ENCODE peak calls at places on chromosome 16, in ten cellular contexts. I is MM.1S, D is K562, V is BE2C, U is cardiac muscle cell, G is cardiac fibroblast, F is heart right ventricle, B is GM12865, T is heart left ventricle, O is Peyer's patch. C is an unnamed sample.

GRCh38 chr16:11277607-11278337 is 1.5 kb upstream of the PRM2 start:
- DNase-seq in D (no peak), F (no peak), T (no peak), O (no peak), G (no peak), U (no peak), I (no peak), B (no peak), V (no peak), C (no peak)

GRCh38 chr16:31385680-31386079 is 7.5 kb upstream of the ITGAD start:
- DNase-seq in V (no peak), B (no peak), U (no peak), I (no peak), T (no peak), O (no peak), G (no peak), D (no peak), F (no peak), C (no peak)

GRCh38 chr16:3171855-3172593 is 16.0 kb upstream of the OR1F1 start:
- DNase-seq in V (peak; percentile 87), T (no peak), U (no peak), G (no peak), F (no peak), B (peak; percentile 86), I (peak; percentile 44), O (no peak), D (peak; percentile 83), C (no peak)

GRCh38 chr16:4115209-4115940 is 867 bp downstream of the ADCY9 start:
- DNase-seq in O (peak; percentile 71), U (peak; percentile 84), G (peak; percentile 78), I (no peak), D (peak; percentile 38), T (peak; percentile 59), B (peak; percentile 9), F (peak; percentile 34), V (peak; percentile 76), C (peak; percentile 78)

GRCh38 chr16:17302213-17302612 is 168.5 kb downstream of the XYLT1 start:
- DNase-seq in F (no peak), B (peak; percentile 50), V (no peak), D (no peak), O (no peak), I (no peak), G (no peak), T (no peak), U (no peak), C (no peak)

GRCh38 chr16:88437367-88437964 is 15.6 kb upstream of the ZFPM1 start:
- DNase-seq in F (no peak), U (peak; percentile 43), D (peak; percentile 74), B (peak; percentile 59), G (peak; percentile 44), T (no peak), O (peak; percentile 74), I (peak; percentile 27), V (peak; percentile 79), C (peak; percentile 29)

GRCh38 chr16:62478903-62479458 is 442.7 kb upstream of the CDH8 start:
- DNase-seq in U (no peak), V (no peak), D (no peak), G (no peak), B (peak; percentile 27), O (no peak), T (no peak), F (no peak), I (no peak), C (no peak)

GRCh38 chr16:82641336-82641984 is 14.7 kb downstream of the CDH13 start:
- DNase-seq in G (peak; percentile 69), B (peak; percentile 55), I (peak; percentile 6), O (no peak), F (no peak), V (no peak), D (no peak), T (no peak), U (peak; percentile 63), C (peak; percentile 56)

GRCh38 chr16:30637952-30638351 is 12.8 kb upstream of the PRR14 start:
- DNase-seq in F (no peak), O (no peak), G (peak; percentile 58), U (peak; percentile 57), D (peak; percentile 72), B (peak; percentile 58), I (peak; percentile 46), V (peak; percentile 43), T (no peak), C (peak; percentile 53)

GRCh38 chr16:63312343-63312742 is 1276.1 kb upstream of the CDH8 start:
- DNase-seq in G (no peak), B (no peak), T (no peak), I (no peak), F (no peak), U (no peak), O (no peak), D (no peak), V (no peak), C (no peak)

GRCh38 chr16:658679-659571 is 9.0 kb upstream of the RHOT2 start:
- DNase-seq in G (no peak), F (no peak), D (no peak), U (no peak), T (no peak), O (no peak), B (no peak), V (no peak), I (no peak), C (no peak)

GRCh38 chr16:59635674-59636073 is 901.6 kb upstream of the GOT2 start:
- DNase-seq in O (no peak), F (no peak), V (no peak), I (no peak), U (peak; percentile 1), G (no peak), B (no peak), D (no peak), T (no peak), C (no peak)

GRCh38 chr16:50093607-50094570 is 28.1 kb downstream of the HEATR3 start:
- DNase-seq in V (no peak), B (no peak), U (peak; percentile 7), O (no peak), F (peak; percentile 81), D (no peak), G (peak; percentile 24), I (no peak), T (peak; percentile 77), C (peak; percentile 29)

GRCh38 chr16:30527635-30528178 is 1.3 kb upstream of the ZNF768 start:
- DNase-seq in O (no peak), F (no peak), G (no peak), T (no peak), I (peak; percentile 51), U (no peak), B (peak; percentile 80), D (no peak), V (no peak), C (peak; percentile 7)

GRCh38 chr16:80803341-80804060 is 897 bp downstream of the CDYL2 start:
- DNase-seq in U (peak; percentile 25), O (peak; percentile 60), V (no peak), G (peak; percentile 13), T (peak; percentile 41), B (peak; percentile 54), F (no peak), D (no peak), I (no peak), C (peak; percentile 14)

GRCh38 chr16:89556750-89557149 is 3.7 kb upstream of the RPL13 start:
- DNase-seq in D (no peak), I (no peak), G (peak; percentile 63), F (no peak), B (no peak), V (no peak), O (no peak), T (no peak), U (no peak), C (no peak)

GRCh38 chr16:89560413-89561194 is at the start of gene RPL13:
- DNase-seq in O (peak; percentile 95), T (peak; percentile 96), V (peak; percentile 96), G (peak; percentile 97), F (peak; percentile 95), I (peak; percentile 89), B (peak; percentile 97), U (peak; percentile 97), D (peak; percentile 97), C (peak; percentile 96)

GRCh38 chr16:89555780-89556179 is 4.7 kb upstream of the RPL13 start:
- DNase-seq in U (no peak), T (no peak), B (no peak), F (no peak), D (no peak), I (no peak), V (no peak), O (no peak), G (no peak), C (no peak)

GRCh38 chr16:89557230-89557935 is 3.1 kb upstream of the RPL13 start:
- DNase-seq in I (peak; percentile 44), F (peak; percentile 78), U (peak; percentile 81), T (peak; percentile 82), V (peak; percentile 92), B (peak; percentile 81), D (peak; percentile 90), G (peak; percentile 85), O (peak; percentile 92), C (peak; percentile 59)

GRCh38 chr16:89557936-89558490 is 2.5 kb upstream of the RPL13 start:
- DNase-seq in B (no peak), O (no peak), U (no peak), T (no peak), D (no peak), G (no peak), I (no peak), V (no peak), F (no peak), C (no peak)
- TF ChIP-seq CTCF in B (no peak), O (no peak), U (no peak), T (no peak), D (no peak), G (no peak), I (no peak), V (no peak), F (no peak), C (no peak)

GRCh38 chr16:73019456-73020362 is 28.2 kb downstream of the ZFHX3 start:
- DNase-seq in F (no peak), T (peak; percentile 56), U (peak; percentile 88), I (no peak), O (no peak), B (no peak), V (no peak), D (peak; percentile 7), G (peak; percentile 85), C (peak; percentile 91)
- H3K4me3 ChIP-seq in F (no peak overlapping the region), T (no peak overlapping the region), U (no peak overlapping the region), I (no peak overlapping the region), O (no peak overlapping the region), B (no peak overlapping the region), V (no peak overlapping the region), D (no peak overlapping the region), G (peak overlapping the region; percentile 18), C (peak overlapping the region; percentile 19)

GRCh38 chr16:8859913-8860881 is 8.6 kb downstream of the CARHSP1 start:
- DNase-seq in I (no peak), B (no peak), G (peak; percentile 82), V (no peak), U (peak; percentile 84), D (no peak), T (no peak), F (no peak), O (no peak), C (peak; percentile 92)
- TF ChIP-seq CTCF in I (no peak), B (no peak), G (no peak), V (no peak), U (no peak), D (no peak), T (no peak), F (no peak), O (no peak), C (no peak)

DNA sequence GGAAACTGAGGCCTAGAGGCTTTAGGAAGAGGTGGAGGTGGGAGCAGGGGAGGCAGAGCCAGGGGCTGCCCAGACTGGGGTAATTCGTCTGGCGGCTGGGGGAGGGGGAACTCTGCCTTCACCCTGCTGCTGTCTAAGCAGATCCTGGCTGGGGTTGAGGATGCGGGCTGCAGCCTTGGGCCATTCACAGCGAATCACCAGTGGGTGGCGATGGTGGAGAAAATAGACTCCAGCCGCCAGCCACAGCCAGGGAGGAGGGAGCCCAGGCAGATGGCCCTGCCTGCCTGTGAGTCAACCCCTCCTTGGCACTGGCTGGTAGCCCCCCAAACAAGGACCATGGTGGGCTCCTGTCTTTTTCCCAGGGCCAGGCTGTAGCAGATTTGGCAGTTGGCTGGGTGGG is 41.7 kb upstream of the CDH5 start:
- DNase-seq in G (peak; percentile 9), B (no peak), F (no peak), V (peak; percentile 74), T (no peak), D (peak; percentile 29), U (peak; percentile 32), O (no peak), I (no peak), C (no peak)
- H3K4me3 ChIP-seq in G (no peak overlapping the region), B (no peak overlapping the region), F (no peak overlapping the region), V (no peak overlapping the region), T (no peak overlapping the region), D (no peak overlapping the region), U (no peak overlapping the region), O (no peak overlapping the region), I (no peak overlapping the region), C (no peak overlapping the region)